ENCODE peak calls at places on chromosomes 13 and 19, in six cellular contexts. W, F, P, L, R and E are unnamed samples.

GRCh38 chr13:91609353-91609752 is 210.9 kb downstream of the GPC5 start:
- DNase-seq in W (no peak), F (no peak), P (no peak), L (no peak), R (peak), E (no peak)

GRCh38 chr13:108961542-108962125 is 332.2 kb downstream of the MYO16 start:
- DNase-seq in W (peak), F (no peak), P (peak), L (no peak), R (peak), E (peak)

GRCh38 chr13:44271915-44272341 is 101.7 kb upstream of the SERP2 start:
- DNase-seq in W (no peak), F (no peak), P (no peak), L (no peak), R (no peak), E (no peak)

GRCh38 chr13:76754414-76754813 is 131.8 kb downstream of the KCTD12 start:
- DNase-seq in W (no peak), F (no peak), P (peak), L (peak), R (no peak), E (no peak)

GRCh38 chr19:53881482-53882390 is at the start of gene PRKCG:
- DNase-seq in W (no peak), F (peak), P (no peak), L (peak), R (peak), E (no peak)

GRCh38 chr13:75861786-75862185 is 225.7 kb downstream of the LMO7 start:
- DNase-seq in W (no peak), F (no peak), P (no peak), L (no peak), R (no peak), E (no peak)

GRCh38 chr13:30033681-30034447 is 183.4 kb upstream of the UBL3 start:
- DNase-seq in W (no peak), F (no peak), P (peak), L (no peak), R (peak), E (no peak)

GRCh38 chr13:68125087-68125480 is 894.9 kb upstream of the PCDH9 start:
- DNase-seq in W (no peak), F (no peak), P (no peak), L (no peak), R (no peak), E (no peak)

GRCh38 chr13:32650705-32651311 is 64.6 kb downstream of the PDS5B start:
- DNase-seq in W (no peak), F (peak), P (peak), L (peak), R (peak), E (peak)